ENCODE peak calls at places on chromosomes 3 and 15, in four cellular contexts. Y, V, X and K are unnamed samples.

GRCh38 chr3:197558000-197558399 is 2.2 kb upstream of the BDH1 start:
- DNase-seq in V (no peak), X (no peak), Y (no peak), K (no peak)

GRCh38 chr3:149016242-149016641 is 24.9 kb downstream of the GYG1 start:
- DNase-seq in X (no peak), V (no peak), Y (no peak), K (no peak)

GRCh38 chr15:39976291-39977274 is 42.7 kb downstream of the EIF2AK4 start:
- DNase-seq in X (peak; percentile 58), Y (no peak), V (peak; percentile 86), K (no peak)

GRCh38 chr3:63911395-63911900 is 735 bp downstream of the SCAANT1 start:
- DNase-seq in V (no peak), X (no peak), Y (no peak), K (no peak)

GRCh38 chr3:155184027-155184426 is 103.9 kb downstream of the MME start:
- DNase-seq in X (no peak), Y (no peak), V (no peak), K (no peak)

GRCh38 chr3:189830401-189830800 is 199.2 kb downstream of the TP63 start:
- DNase-seq in X (no peak), V (no peak), Y (no peak), K (no peak)

GRCh38 chr3:97958396-97958795 is 13.8 kb downstream of the RIOX2 start:
- DNase-seq in X (no peak), Y (no peak), V (no peak), K (no peak)

GRCh38 chr3:122074621-122075265 is 19.6 kb downstream of the CD86 start:
- DNase-seq in V (peak; percentile 86), X (no peak), Y (no peak), K (no peak)

GRCh38 chr3:20256144-20256543 is 70.1 kb upstream of the SGO1 start:
- DNase-seq in Y (no peak), X (no peak), V (no peak), K (no peak)

GRCh38 chr3:39138804-39139415 is 14.5 kb downstream of the CSRNP1 start:
- DNase-seq in Y (no peak), X (no peak), V (no peak), K (no peak)

GRCh38 chr3:195203631-195204030 is 67.3 kb downstream of the XXYLT1 start:
- DNase-seq in V (peak; percentile 70), X (no peak), Y (no peak), K (no peak)

GRCh38 chr15:78208887-78209645 is 25.3 kb downstream of the ACSBG1 start:
- DNase-seq in X (no peak), Y (no peak), V (no peak), K (no peak)

GRCh38 chr15:60416519-60416918 is 18.7 kb upstream of the ANXA2 start:
- DNase-seq in Y (no peak), X (no peak), V (no peak), K (no peak)

GRCh38 chr3:75938921-75939320 is 153.6 kb upstream of the ZNF717 start:
- DNase-seq in V (no peak), Y (no peak), X (no peak), K (no peak)

GRCh38 chr15:49982586-49982985 is 136.4 kb downstream of the ATP8B4 start:
- DNase-seq in X (no peak), V (no peak), Y (no peak), K (no peak)

GRCh38 chr3:152177757-152178156 is 91.0 kb upstream of the MBNL1 start:
- DNase-seq in V (no peak), X (no peak), Y (no peak), K (no peak)

GRCh38 chr15:70762469-70763119 is 764 bp downstream of the UACA start:
- DNase-seq in X (no peak), Y (no peak), V (no peak), K (no peak)

GRCh38 chr3:71172176-71172575 is 411.4 kb downstream of the FOXP1 start:
- DNase-seq in X (no peak), Y (no peak), V (no peak), K (no peak)

GRCh38 chr3:107198522-107199271 is 178.5 kb upstream of the CCDC54 start:
- DNase-seq in X (no peak), V (no peak), Y (no peak), K (no peak)

GRCh38 chr15:70525551-70525950 is 237.8 kb downstream of the UACA start:
- DNase-seq in X (no peak), V (no peak), Y (no peak), K (no peak)

GRCh38 chr15:80174017-80174746 is 21.4 kb downstream of the FAH start:
- DNase-seq in V (peak; percentile 85), X (no peak), Y (no peak), K (no peak)

GRCh38 chr3:187210091-187210490 is 12.8 kb downstream of the RTP1 start:
- DNase-seq in X (no peak), Y (no peak), V (no peak), K (no peak)

GRCh38 chr3:183862610-183863009 is 22.1 kb downstream of the PARL start:
- DNase-seq in X (no peak), V (no peak), Y (no peak), K (no peak)